ENCODE peak calls at places on chromosomes 11 and 22, in five cellular contexts. Y is AG08395; D is mesenchymal stem cell; H is stomach; P is stimulated activated CD8-positive, alpha-beta memory T cell treated with anti-CD3 and anti-CD28 coated beads, Interleukin-15, amount 100 ng/mL, for 24 hours. O is an unnamed sample.

GRCh38 chr11:105399505-105399904 is 210.4 kb upstream of the GRIA4 start:
- DNase-seq in Y (no peak), D (no peak), H (no peak), P (no peak), O (no peak)

GRCh38 chr11:72685560-72686480 is 11.6 kb upstream of the PDE2A start:
- DNase-seq in Y (peak), D (no peak), H (no peak), P (no peak), O (no peak)

GRCh38 chr11:62242021-62242420 is at the start of gene SCGB1D2:
- DNase-seq in Y (no peak), D (no peak), H (no peak), P (no peak), O (peak)

GRCh38 chr11:2466869-2467694 is 22.3 kb downstream of the KCNQ1 start:
- DNase-seq in Y (no peak), D (no peak), H (peak), P (no peak), O (no peak)

GRCh38 chr11:65293909-65294381 is 20.7 kb upstream of the CDC42EP2 start:
- DNase-seq in Y (no peak), D (peak), H (no peak), P (no peak), O (no peak)

GRCh38 chr11:77968337-77968736 is 26.1 kb downstream of the INTS4 start:
- DNase-seq in Y (no peak), D (no peak), H (no peak), P (no peak), O (no peak)

GRCh38 chr22:50022171-50022819 is 9.7 kb upstream of the IL17REL start:
- DNase-seq in Y (no peak), D (no peak), H (no peak), P (no peak), O (no peak)

GRCh38 chr11:111819161-111820058 is 52.0 kb downstream of the ALG9 start:
- DNase-seq in Y (peak), D (peak), H (peak), P (no peak), O (no peak)

GRCh38 chr22:30969532-30970355 is 679 bp downstream of the TUG1 start:
- DNase-seq in Y (peak), D (peak), H (peak), P (peak), O (peak)

GRCh38 chr22:20783844-20784723 is 10.2 kb downstream of the SERPIND1 start:
- DNase-seq in Y (peak), D (peak), H (no peak), P (no peak), O (peak)

GRCh38 chr11:83473771-83474170 is 187.6 kb upstream of the CCDC90B start:
- DNase-seq in Y (no peak), D (no peak), H (no peak), P (no peak), O (no peak)

GRCh38 chr11:17479284-17480214 is 2.9 kb upstream of the ABCC8 start:
- DNase-seq in Y (peak), D (peak), H (peak), P (no peak), O (peak)

GRCh38 chr22:46841528-46841927 is 79.1 kb downstream of the TBC1D22A start:
- DNase-seq in Y (no peak), D (no peak), H (no peak), P (no peak), O (no peak)

GRCh38 chr11:9180784-9181183 is 84.4 kb downstream of the DENND5A start:
- DNase-seq in Y (peak), D (peak), H (no peak), P (no peak), O (peak)

GRCh38 chr11:116976941-116977570 is 121.2 kb downstream of the SIK3 start:
- DNase-seq in Y (no peak), D (no peak), H (no peak), P (no peak), O (peak)

GRCh38 chr11:78822931-78823423 is 248.3 kb upstream of the NARS2 start:
- DNase-seq in Y (no peak), D (no peak), H (no peak), P (no peak), O (peak)

GRCh38 chr22:42344391-42344861 is 74.0 kb upstream of the TCF20 start:
- DNase-seq in Y (peak), D (no peak), H (peak), P (no peak), O (peak)

GRCh38 chr11:27505781-27506180 is 788 bp downstream of the LIN7C start:
- DNase-seq in Y (no peak), D (no peak), H (no peak), P (no peak), O (no peak)

GRCh38 chr11:74084796-74085541 is 76.1 kb upstream of the UCP3 start:
- DNase-seq in Y (peak), D (no peak), H (no peak), P (no peak), O (no peak)

GRCh38 chr11:30749268-30749667 is 163.1 kb upstream of the MPPED2 start:
- DNase-seq in Y (no peak), D (no peak), H (no peak), P (no peak), O (no peak)

GRCh38 chr22:17919276-17920144 is 104.9 kb downstream of the MICAL3 start:
- DNase-seq in Y (no peak), D (peak), H (no peak), P (no peak), O (peak)

GRCh38 chr11:114610984-114611944 is 15.7 kb upstream of the NXPE4 start:
- DNase-seq in Y (no peak), D (peak), H (no peak), P (no peak), O (no peak)

GRCh38 chr11:35239476-35240075 is 100.6 kb downstream of the CD44 start:
- DNase-seq in Y (no peak), D (no peak), H (no peak), P (no peak), O (no peak)

GRCh38 chr22:47626428-47627390 is 864.3 kb downstream of the TBC1D22A start:
- DNase-seq in Y (no peak), D (no peak), H (no peak), P (no peak), O (no peak)

GRCh38 chr11:115665345-115665901 is 161.2 kb upstream of the CADM1 start:
- DNase-seq in Y (no peak), D (no peak), H (no peak), P (no peak), O (no peak)

O was measured in thyroid gland.